ENCODE peak calls at places on chromosomes 12 and 14, in nine cellular contexts. U is MM.1S; Z is brain microvascular endothelial cell; G is CD8-positive, alpha-beta T cell; F is pancreas; V is cardiac muscle cell; O is hepatocyte; T is colonic mucosa; K is HL-60. J is an unnamed sample.

GRCh38 chr14:96284430-96284829 is 28.4 kb downstream of the BDKRB1 start:
- DNase-seq in U (no peak), Z (no peak), G (no peak), F (no peak), V (no peak), O (no peak), T (no peak), K (no peak), J (no peak)

GRCh38 chr12:111467862-111468245 is 62.1 kb downstream of the SH2B3 start:
- DNase-seq in U (no peak), Z (no peak), G (no peak), F (no peak), V (no peak), O (no peak), T (no peak), K (no peak), J (no peak)

GRCh38 chr14:36478782-36479181 is 41.2 kb downstream of the NKX2-1 start:
- DNase-seq in U (peak), Z (no peak), G (no peak), F (no peak), V (no peak), O (no peak), T (no peak), K (no peak), J (no peak)

GRCh38 chr12:106078358-106079025 is 60.3 kb downstream of the NUAK1 start:
- DNase-seq in U (no peak), Z (peak), G (no peak), F (peak), V (no peak), O (no peak), T (peak), K (no peak), J (no peak)

GRCh38 chr12:25352078-25352918 is 101.6 kb upstream of the KRAS start:
- DNase-seq in U (peak), Z (peak), G (no peak), F (no peak), V (no peak), O (no peak), T (no peak), K (no peak), J (no peak)

GRCh38 chr14:104443391-104444158 is 136.0 kb upstream of the C14orf180 start:
- DNase-seq in U (no peak), Z (no peak), G (no peak), F (no peak), V (peak), O (no peak), T (peak), K (no peak), J (no peak)

GRCh38 chr14:100761481-100761880 is 34.8 kb downstream of the DLK1 start:
- DNase-seq in U (no peak), Z (peak), G (no peak), F (no peak), V (no peak), O (no peak), T (no peak), K (no peak), J (no peak)

GRCh38 chr12:121550974-121551631 is 29.7 kb downstream of the KDM2B start:
- DNase-seq in U (no peak), Z (no peak), G (no peak), F (no peak), V (no peak), O (no peak), T (no peak), K (no peak), J (no peak)

GRCh38 chr12:131251336-131252101 is 297.8 kb downstream of the ADGRD1 start:
- DNase-seq in U (no peak), Z (no peak), G (no peak), F (no peak), V (no peak), O (no peak), T (no peak), K (no peak), J (no peak)

GRCh38 chr14:23185046-23185445 is 1.6 kb upstream of the SLC7A8 start:
- DNase-seq in U (no peak), Z (peak), G (no peak), F (no peak), V (no peak), O (no peak), T (no peak), K (no peak), J (no peak)

GRCh38 chr12:76080017-76080728 is 4.3 kb downstream of the NAP1L1 start:
- DNase-seq in U (no peak), Z (no peak), G (no peak), F (no peak), V (no peak), O (no peak), T (no peak), K (no peak), J (no peak)

GRCh38 chr12:5887758-5888157 is 57.3 kb downstream of the ANO2 start:
- DNase-seq in U (no peak), Z (no peak), G (no peak), F (no peak), V (no peak), O (no peak), T (no peak), K (no peak), J (no peak)

GRCh38 chr12:52206309-52207040 is 14.7 kb upstream of the KRT80 start:
- DNase-seq in U (no peak), Z (no peak), G (no peak), F (peak), V (no peak), O (no peak), T (no peak), K (no peak), J (no peak)

GRCh38 chr12:103905730-103906349 is 24.4 kb upstream of the HSP90B1 start:
- DNase-seq in U (no peak), Z (no peak), G (no peak), F (no peak), V (no peak), O (no peak), T (no peak), K (no peak), J (no peak)

GRCh38 chr14:88934231-88934898 is 109.9 kb downstream of the TTC8 start:
- DNase-seq in U (no peak), Z (peak), G (no peak), F (no peak), V (no peak), O (no peak), T (no peak), K (no peak), J (no peak)

GRCh38 chr12:97300921-97301320 is 161.7 kb upstream of the RMST start:
- DNase-seq in U (no peak), Z (no peak), G (no peak), F (no peak), V (no peak), O (peak), T (no peak), K (no peak), J (peak)

GRCh38 chr14:26199599-26200370 is 398.0 kb downstream of the NOVA1 start:
- DNase-seq in U (peak), Z (no peak), G (no peak), F (no peak), V (no peak), O (no peak), T (no peak), K (peak), J (no peak)

GRCh38 chr14:60646202-60646886 is 2.9 kb downstream of the SIX1 start:
- DNase-seq in U (no peak), Z (no peak), G (no peak), F (no peak), V (no peak), O (no peak), T (no peak), K (no peak), J (no peak)
- H3K4me3 ChIP-seq in U (no peak), Z (peak), G (no peak), F (no peak), V (no peak), O (no peak), T (no peak), K (no peak), J (no peak)

GRCh38 chr12:68001486-68002466 is 12.5 kb downstream of the IFNG-AS1 start:
- DNase-seq in U (no peak), Z (no peak), G (no peak), F (no peak), V (peak), O (peak), T (no peak), K (no peak), J (no peak)
- TF ChIP-seq CTCF in U (peak), Z (peak), G (no peak), F (no peak), V (peak), O (peak), T (no peak), K (peak), J (peak)

GRCh38 chr12:110171636-110172035 is 47.5 kb downstream of the IFT81 start:
- DNase-seq in U (no peak), Z (no peak), G (no peak), F (no peak), V (no peak), O (no peak), T (no peak), K (no peak), J (no peak)
- H3K27ac ChIP-seq in U (no peak), Z (no peak), G (no peak), F (no peak), V (peak), O (no peak), T (no peak), K (no peak), J (peak)

GRCh38 chr12:118372541-118373495 is at the start of gene TAOK3:
- DNase-seq in U (peak), Z (peak), G (peak), F (peak), V (peak), O (peak), T (peak), K (peak), J (peak)

GRCh38 chr12:118371354-118372282 is 1.1 kb downstream of the TAOK3 start:
- DNase-seq in U (no peak), Z (no peak), G (peak), F (peak), V (peak), O (peak), T (peak), K (no peak), J (peak)

GRCh38 chr12:118374126-118374725 is 1.5 kb upstream of the TAOK3 start:
- DNase-seq in U (no peak), Z (no peak), G (no peak), F (no peak), V (no peak), O (no peak), T (no peak), K (no peak), J (no peak)

GRCh38 chr12:118373628-118374027 is 921 bp upstream of the TAOK3 start:
- DNase-seq in U (no peak), Z (no peak), G (no peak), F (no peak), V (no peak), O (no peak), T (peak), K (no peak), J (no peak)

DNA sequence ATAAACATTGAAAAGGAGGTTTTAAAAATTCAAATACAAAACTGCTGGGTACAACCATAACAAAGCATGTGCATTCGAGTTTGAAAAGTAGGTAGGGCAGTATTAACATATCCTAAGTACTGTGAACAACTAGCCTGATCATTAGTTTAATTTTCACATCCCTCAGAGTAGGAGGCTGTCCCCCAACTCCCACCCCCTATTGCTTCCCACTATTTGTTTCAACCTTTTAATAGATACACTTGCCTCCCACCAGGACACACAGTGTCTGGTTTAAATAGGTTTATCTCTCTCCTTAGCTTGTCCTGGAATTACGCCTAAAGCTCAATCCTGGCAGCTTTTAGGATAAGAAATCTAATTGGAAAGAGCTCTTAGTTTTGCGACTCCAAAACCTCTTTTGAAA is 2.1 kb downstream of the TAOK3 start:
- DNase-seq in U (no peak), Z (no peak), G (no peak), F (no peak), V (no peak), O (no peak), T (no peak), K (no peak), J (no peak)
- H3K4me3 ChIP-seq in U (no peak), Z (peak), G (no peak), F (no peak), V (peak), O (peak), T (no peak), K (peak), J (peak)

DNA sequence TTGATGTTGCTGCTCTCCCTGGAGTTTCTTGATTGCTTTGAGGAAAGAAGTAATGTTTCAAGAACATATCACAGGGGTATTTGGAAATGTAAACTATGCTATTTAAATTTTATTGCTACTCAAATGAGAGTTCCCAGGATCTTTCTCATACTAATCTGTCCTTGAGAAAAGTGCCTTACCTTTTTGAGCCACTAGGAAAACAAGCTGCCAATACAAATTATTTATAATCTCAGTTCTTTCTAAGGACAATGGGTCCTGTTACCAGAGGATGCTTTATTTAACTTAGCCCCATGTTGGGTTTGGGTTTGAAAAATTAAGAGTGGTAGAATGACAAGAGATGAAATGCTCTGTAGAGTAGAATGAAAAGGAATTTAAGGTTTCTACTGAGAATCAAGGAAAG is 258.2 kb upstream of the PRKD1 start:
- DNase-seq in U (no peak), Z (no peak), G (no peak), F (no peak), V (no peak), O (no peak), T (no peak), K (no peak), J (no peak)
- TF ChIP-seq CTCF in U (no peak), Z (no peak), G (no peak), F (no peak), V (no peak), O (no peak), T (no peak), K (no peak), J (no peak)